ENCODE peak calls at places on chromosomes 3 and 15, in four cellular contexts. J is K562, D is HepG2, V is GM12878. A is an unnamed sample.

GRCh38 chr3:49911611-49912010 is 7.9 kb upstream of the MST1R start:
- DNase-seq in J (no peak), D (no peak), V (no peak), A (no peak)

GRCh38 chr15:95958417-95958816 is 372.1 kb upstream of the NR2F2 start:
- DNase-seq in J (no peak), D (no peak), V (no peak), A (peak)

GRCh38 chr15:101723161-101723873 is 956 bp downstream of the TARS3 start:
- DNase-seq in J (no peak), D (no peak), V (peak), A (peak)

GRCh38 chr3:72444642-72445223 is 403.5 kb downstream of the SHQ1 start:
- DNase-seq in J (no peak), D (no peak), V (no peak), A (no peak)

GRCh38 chr15:65085990-65086679 is 9.6 kb downstream of the KBTBD13 start:
- DNase-seq in J (peak), D (peak), V (no peak), A (peak)

GRCh38 chr3:197750863-197751737 is 1.4 kb downstream of the FYTTD1 start:
- DNase-seq in J (no peak), D (no peak), V (no peak), A (peak)

GRCh38 chr15:71997691-71998090 is 120.3 kb downstream of the MYO9A start:
- DNase-seq in J (no peak), D (no peak), V (no peak), A (no peak)

GRCh38 chr3:71537211-71537611 is 46.3 kb downstream of the FOXP1 start:
- DNase-seq in J (no peak), D (no peak), V (no peak), A (no peak)

GRCh38 chr15:36053746-36054145 is 507.8 kb upstream of the DPH6 start:
- DNase-seq in J (no peak), D (no peak), V (no peak), A (no peak)

GRCh38 chr3:37558580-37558979 is 303.1 kb upstream of the CTDSPL start:
- DNase-seq in J (no peak), D (no peak), V (no peak), A (no peak)

GRCh38 chr3:186315581-186316354 is 46.3 kb downstream of the DGKG start:
- DNase-seq in J (no peak), D (no peak), V (no peak), A (no peak)

GRCh38 chr3:27589795-27590194 is 105.6 kb upstream of the SLC4A7 start:
- DNase-seq in J (no peak), D (no peak), V (no peak), A (no peak)

GRCh38 chr3:184284696-184285095 is 8.9 kb downstream of the ECE2 start:
- DNase-seq in J (peak), D (peak), V (no peak), A (peak)

GRCh38 chr15:68408971-68409370 is 23.0 kb downstream of the ITGA11 start:
- DNase-seq in J (no peak), D (no peak), V (no peak), A (no peak)

GRCh38 chr15:88954431-88955277 is 41.5 kb upstream of the MFGE8 start:
- DNase-seq in J (no peak), D (no peak), V (no peak), A (no peak)

GRCh38 chr3:109944836-109945235 is 607.5 kb upstream of the DPPA4 start:
- DNase-seq in J (no peak), D (no peak), V (no peak), A (no peak)

GRCh38 chr3:197256836-197257444 is 41.5 kb downstream of the DLG1 start:
- DNase-seq in J (peak), D (peak), V (no peak), A (peak)

GRCh38 chr3:458124-458523 is 261.6 kb downstream of the CHL1 start:
- DNase-seq in J (no peak), D (no peak), V (no peak), A (no peak)

GRCh38 chr15:50953302-50953701 is 44.8 kb downstream of the AP4E1 start:
- DNase-seq in J (no peak), D (no peak), V (no peak), A (no peak)

GRCh38 chr15:78216276-78217229 is 17.8 kb downstream of the ACSBG1 start:
- DNase-seq in J (no peak), D (no peak), V (no peak), A (peak)

GRCh38 chr15:98177950-98178848 is 217.7 kb downstream of the ARRDC4 start:
- DNase-seq in J (peak), D (peak), V (no peak), A (peak)

GRCh38 chr15:60583946-60584345 is 105.0 kb upstream of the ICE2 start:
- DNase-seq in J (no peak), D (peak), V (no peak), A (no peak)

GRCh38 chr3:23174426-23175039 is 28.6 kb upstream of the UBE2E2 start:
- DNase-seq in J (no peak), D (no peak), V (no peak), A (no peak)

GRCh38 chr3:67481126-67481525 is 173.3 kb downstream of the SUCLG2 start:
- DNase-seq in J (no peak), D (no peak), V (no peak), A (no peak)

GRCh38 chr3:139559541-139559940 is 20.0 kb upstream of the RBP1 start:
- DNase-seq in J (no peak), D (no peak), V (no peak), A (no peak)

GRCh38 chr15:40481671-40482070 is 10.9 kb downstream of the CHST14 start:
- DNase-seq in J (no peak), D (no peak), V (no peak), A (no peak)

GRCh38 chr3:184317201-184317600 is 2.8 kb downstream of the EIF4G1 start:
- DNase-seq in J (no peak), D (no peak), V (no peak), A (no peak)

GRCh38 chr15:38886315-38887163 is 321.9 kb upstream of the RASGRP1 start:
- DNase-seq in J (no peak), D (no peak), V (no peak), A (no peak)

GRCh38 chr3:171457263-171458055 is 2.7 kb downstream of the TNIK start:
- DNase-seq in J (no peak), D (no peak), V (no peak), A (no peak)

GRCh38 chr3:55511895-55512585 is 24.9 kb upstream of the WNT5A start:
- DNase-seq in J (no peak), D (no peak), V (no peak), A (no peak)

GRCh38 chr3:194042947-194043346 is 93.0 kb upstream of the HES1 start:
- DNase-seq in J (no peak), D (peak), V (no peak), A (no peak)

GRCh38 chr3:111801697-111802655 is 57.1 kb upstream of the PHLDB2 start:
- DNase-seq in J (no peak), D (no peak), V (no peak), A (no peak)
- TF ChIP-seq JUND in J (no peak), D (no peak), V (no peak), A (no peak)

GRCh38 chr15:42153874-42154575 is 2.4 kb downstream of the PLA2G4F start:
- DNase-seq in J (no peak), D (no peak), V (no peak), A (no peak)

GRCh38 chr15:42151736-42152135 is 4.7 kb downstream of the PLA2G4F start:
- DNase-seq in J (no peak), D (no peak), V (no peak), A (no peak)

GRCh38 chr15:42151012-42151615 is 5.3 kb downstream of the PLA2G4F start:
- DNase-seq in J (no peak), D (no peak), V (no peak), A (no peak)

GRCh38 chr15:42152921-42153680 is 3.3 kb downstream of the PLA2G4F start:
- DNase-seq in J (no peak), D (no peak), V (no peak), A (no peak)

DNA sequence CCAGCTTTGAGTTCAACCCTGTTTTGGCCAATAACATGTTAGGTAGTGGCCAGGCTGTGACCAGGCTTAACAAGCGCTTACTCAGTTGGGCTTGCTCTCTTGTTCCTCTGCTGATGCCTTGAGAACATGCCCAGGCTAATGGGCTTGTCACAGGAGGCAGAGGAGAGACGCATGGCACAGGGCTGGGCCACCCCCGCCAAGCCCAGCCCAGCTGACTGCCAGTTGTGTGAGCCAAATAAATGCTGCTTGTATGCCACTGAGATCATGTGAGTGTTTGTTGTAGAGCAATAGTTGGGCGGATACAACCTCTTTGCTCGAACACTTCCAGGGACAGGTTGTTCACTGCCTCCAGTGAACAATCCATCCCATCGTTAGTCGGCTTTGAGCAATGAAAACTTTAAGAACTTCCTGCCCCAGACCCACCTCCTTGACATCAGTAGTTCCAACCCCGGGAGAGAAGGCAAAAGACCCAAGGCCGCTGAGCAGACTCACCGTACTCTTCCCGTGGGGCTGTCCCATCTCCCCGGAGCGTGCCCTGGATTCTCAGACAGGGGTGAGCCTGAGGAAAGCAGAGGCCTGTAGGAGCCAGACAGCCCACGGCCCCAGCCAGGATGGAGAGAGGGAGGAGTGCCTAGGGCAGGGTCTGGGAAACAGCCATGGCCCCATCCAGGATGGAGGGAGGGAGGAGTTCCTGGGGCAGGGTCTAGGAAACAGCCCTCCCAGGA is 4.1 kb downstream of the PLA2G4F start:
- DNase-seq in J (no peak), D (no peak), V (no peak), A (no peak)
- TF ChIP-seq JUND in J (no peak), D (no peak), V (no peak), A (no peak)

GRCh38 chr3:128923607-128924385 is 44.4 kb downstream of the ACAD9 start:
- DNase-seq in J (no peak), D (no peak), V (no peak), A (no peak)

GRCh38 chr3:128917291-128917690 is 37.9 kb downstream of the ACAD9 start:
- DNase-seq in J (no peak), D (no peak), V (no peak), A (peak)

GRCh38 chr3:128914966-128915645 is 35.7 kb downstream of the ACAD9 start:
- DNase-seq in J (no peak), D (no peak), V (no peak), A (no peak)

GRCh38 chr3:128922804-128923459 is 43.5 kb downstream of the ACAD9 start:
- DNase-seq in J (no peak), D (no peak), V (no peak), A (no peak)

GRCh38 chr3:128919988-128920387 is 40.6 kb downstream of the ACAD9 start:
- DNase-seq in J (no peak), D (no peak), V (no peak), A (no peak)
- TF ChIP-seq JUND in J (no peak), D (no peak), V (no peak), A (no peak)

GRCh38 chr3:114827495-114827894 is 319.6 kb downstream of the ZBTB20 start:
- DNase-seq in J (peak), D (peak), V (peak), A (peak)
- TF ChIP-seq JUND in J (no peak), D (no peak), V (no peak), A (no peak)

GRCh38 chr3:164779816-164780215 is 298.5 kb downstream of the SI start:
- DNase-seq in J (no peak), D (no peak), V (no peak), A (no peak)
- TF ChIP-seq JUND in J (no peak), D (no peak), V (no peak), A (no peak)

DNA sequence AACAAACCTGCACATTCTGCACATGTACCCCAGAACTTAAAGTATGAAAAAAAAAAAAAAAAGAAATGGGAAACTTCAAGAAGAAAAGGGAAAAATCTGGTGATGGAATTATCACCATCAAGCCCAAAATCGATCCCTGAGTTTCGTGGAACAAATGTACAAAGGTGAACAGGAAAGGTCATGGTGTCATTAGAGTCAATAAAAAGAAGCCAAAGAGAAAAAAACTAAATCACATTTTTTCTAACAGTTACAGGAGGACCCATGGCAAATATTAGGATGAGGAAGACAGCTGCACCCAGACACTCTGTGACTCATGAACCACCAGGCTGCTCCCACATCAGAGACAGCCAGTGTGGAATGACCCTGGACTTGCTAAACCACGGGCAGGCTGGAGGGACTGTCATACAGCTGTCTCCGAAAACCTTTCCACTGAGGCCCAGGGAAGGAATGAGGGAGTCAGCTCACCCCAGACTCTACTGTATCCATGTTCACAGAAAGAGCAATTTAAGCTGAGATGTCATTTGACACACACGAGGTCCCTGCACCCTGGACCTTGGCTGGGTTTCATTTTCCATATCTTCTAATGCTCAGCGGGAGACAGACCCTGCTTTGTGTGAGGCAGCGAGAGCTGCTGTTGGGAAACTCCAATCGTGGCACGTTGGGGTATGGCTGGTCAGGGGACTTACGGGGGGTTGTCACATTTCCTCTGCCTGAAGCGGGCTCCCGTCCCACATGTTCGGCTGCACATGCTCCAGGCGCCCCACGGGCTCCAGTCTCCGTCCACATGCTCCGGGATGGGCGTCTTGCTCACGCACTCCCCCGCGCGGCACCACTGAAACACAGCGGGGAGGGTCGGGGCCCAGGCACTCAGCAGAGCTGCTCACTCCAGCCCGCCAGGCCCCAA is 210.2 kb downstream of the ADAMTS17 start:
- DNase-seq in J (peak), D (peak), V (no peak), A (no peak)
- TF ChIP-seq JUND in J (no peak), D (peak), V (no peak), A (no peak)

DNA sequence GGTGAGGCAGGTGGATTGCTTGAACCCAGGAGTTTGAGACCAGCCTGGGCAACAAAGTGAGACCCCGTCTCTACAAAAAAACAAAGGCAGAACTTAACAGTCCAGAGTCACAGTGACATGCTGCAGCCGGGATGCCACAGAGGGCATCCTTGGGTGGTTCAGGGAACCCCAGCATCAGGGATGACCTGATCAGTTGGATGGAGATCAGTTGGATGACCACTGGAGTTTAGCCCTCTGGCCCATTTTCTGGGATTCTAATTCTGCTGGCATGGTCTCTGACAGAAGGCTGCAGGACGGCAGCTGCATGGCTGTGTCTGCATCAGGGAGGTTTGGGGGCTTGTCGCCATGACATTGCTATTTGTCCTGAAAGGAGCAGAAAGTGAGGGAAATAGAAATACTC is 19.8 kb downstream of the WHAMM start:
- DNase-seq in J (no peak), D (no peak), V (no peak), A (no peak)
- TF ChIP-seq JUND in J (no peak), D (no peak), V (no peak), A (no peak)